ENCODE peak calls at places on chromosomes 5 and 9, in five cellular contexts. One of them, this sample, is unnamed.

GRCh38 chr9:110078626-110079025 is 129.3 kb downstream of the C9orf152 start:
- DNase-seq in AG20443: no peak
- DNase-seq in BJ: no peak
- DNase-seq in sigmoid colon: no peak
- DNase-seq in stromal cell of bone marrow: no peak
- DNase-seq in this sample: no peak

GRCh38 chr5:78243639-78244038 is 50.9 kb downstream of the AP3B1 start:
- DNase-seq in AG20443: peak
- DNase-seq in BJ: peak
- DNase-seq in sigmoid colon: no peak
- DNase-seq in stromal cell of bone marrow: peak
- DNase-seq in this sample: no peak

GRCh38 chr9:130186839-130187522 is 14.8 kb downstream of the NCS1 start:
- DNase-seq in AG20443: peak
- DNase-seq in BJ: no peak
- DNase-seq in sigmoid colon: peak
- DNase-seq in stromal cell of bone marrow: no peak
- DNase-seq in this sample: no peak

GRCh38 chr9:124257865-124258764 is at the start of gene NEK6:
- DNase-seq in AG20443: peak
- DNase-seq in BJ: no peak
- DNase-seq in sigmoid colon: peak
- DNase-seq in stromal cell of bone marrow: no peak
- DNase-seq in this sample: peak

GRCh38 chr9:130213898-130214761 is 41.9 kb downstream of the NCS1 start:
- DNase-seq in AG20443: no peak
- DNase-seq in BJ: no peak
- DNase-seq in sigmoid colon: no peak
- DNase-seq in stromal cell of bone marrow: no peak
- DNase-seq in this sample: no peak

GRCh38 chr9:22044583-22044982 is 35.5 kb upstream of the CDKN2B start:
- DNase-seq in AG20443: peak
- DNase-seq in BJ: peak
- DNase-seq in sigmoid colon: no peak
- DNase-seq in stromal cell of bone marrow: peak
- DNase-seq in this sample: no peak

GRCh38 chr5:64939772-64940510 is 171.2 kb downstream of the CWC27 start:
- DNase-seq in AG20443: peak
- DNase-seq in BJ: no peak
- DNase-seq in sigmoid colon: peak
- DNase-seq in stromal cell of bone marrow: peak
- DNase-seq in this sample: peak

GRCh38 chr9:134198771-134199170 is 34.4 kb upstream of the RNU6ATAC start:
- DNase-seq in AG20443: no peak
- DNase-seq in BJ: no peak
- DNase-seq in sigmoid colon: no peak
- DNase-seq in stromal cell of bone marrow: no peak
- DNase-seq in this sample: peak

GRCh38 chr9:93260290-93261066 is 76.5 kb downstream of the WNK2 start:
- DNase-seq in AG20443: peak
- DNase-seq in BJ: no peak
- DNase-seq in sigmoid colon: peak
- DNase-seq in stromal cell of bone marrow: no peak
- DNase-seq in this sample: peak

GRCh38 chr5:140051950-140052349 is 8.9 kb upstream of the NRG2 start:
- DNase-seq in AG20443: no peak
- DNase-seq in BJ: no peak
- DNase-seq in sigmoid colon: no peak
- DNase-seq in stromal cell of bone marrow: no peak
- DNase-seq in this sample: no peak

GRCh38 chr5:41870621-41871048 is 410 bp upstream of the OXCT1 start:
- DNase-seq in AG20443: no peak
- DNase-seq in BJ: no peak
- DNase-seq in sigmoid colon: no peak
- DNase-seq in stromal cell of bone marrow: no peak
- DNase-seq in this sample: no peak

GRCh38 chr9:98929096-98929495 is 14.6 kb upstream of the COL15A1 start:
- DNase-seq in AG20443: no peak
- DNase-seq in BJ: no peak
- DNase-seq in sigmoid colon: no peak
- DNase-seq in stromal cell of bone marrow: peak
- DNase-seq in this sample: no peak

GRCh38 chr9:127503947-127504886 is 52.9 kb downstream of the LRSAM1 start:
- DNase-seq in AG20443: peak
- DNase-seq in BJ: no peak
- DNase-seq in sigmoid colon: peak
- DNase-seq in stromal cell of bone marrow: peak
- DNase-seq in this sample: peak

GRCh38 chr5:79200573-79201183 is 35.3 kb upstream of the JMY start:
- DNase-seq in AG20443: no peak
- DNase-seq in BJ: no peak
- DNase-seq in sigmoid colon: no peak
- DNase-seq in stromal cell of bone marrow: peak
- DNase-seq in this sample: no peak

GRCh38 chr5:128470663-128471062 is 67.4 kb downstream of the FBN2 start:
- DNase-seq in AG20443: no peak
- DNase-seq in BJ: no peak
- DNase-seq in sigmoid colon: no peak
- DNase-seq in stromal cell of bone marrow: no peak
- DNase-seq in this sample: no peak

GRCh38 chr5:153352685-153353219 is 137.7 kb upstream of the GRIA1 start:
- DNase-seq in AG20443: no peak
- DNase-seq in BJ: no peak
- DNase-seq in sigmoid colon: no peak
- DNase-seq in stromal cell of bone marrow: no peak
- DNase-seq in this sample: no peak

GRCh38 chr9:129481824-129482511 is 138.9 kb downstream of the C9orf50 start:
- DNase-seq in AG20443: peak
- DNase-seq in BJ: no peak
- DNase-seq in sigmoid colon: no peak
- DNase-seq in stromal cell of bone marrow: no peak
- DNase-seq in this sample: no peak

GRCh38 chr9:37539634-37540033 is 36.5 kb downstream of the FBXO10 start:
- DNase-seq in AG20443: no peak
- DNase-seq in BJ: no peak
- DNase-seq in sigmoid colon: no peak
- DNase-seq in stromal cell of bone marrow: no peak
- DNase-seq in this sample: no peak

GRCh38 chr5:58545912-58546311 is 37.0 kb upstream of the RAB3C start:
- DNase-seq in AG20443: no peak
- DNase-seq in BJ: no peak
- DNase-seq in sigmoid colon: no peak
- DNase-seq in stromal cell of bone marrow: no peak
- DNase-seq in this sample: no peak

GRCh38 chr5:32542216-32543059 is 42.9 kb upstream of the SUB1 start:
- DNase-seq in AG20443: no peak
- DNase-seq in BJ: no peak
- DNase-seq in sigmoid colon: no peak
- DNase-seq in stromal cell of bone marrow: no peak
- DNase-seq in this sample: no peak

GRCh38 chr5:168670881-168671575 is 91.9 kb upstream of the PANK3 start:
- DNase-seq in AG20443: no peak
- DNase-seq in BJ: no peak
- DNase-seq in sigmoid colon: no peak
- DNase-seq in stromal cell of bone marrow: no peak
- DNase-seq in this sample: no peak

GRCh38 chr5:145068696-145069095 is 766.4 kb downstream of the PRELID2 start:
- DNase-seq in AG20443: no peak
- DNase-seq in BJ: no peak
- DNase-seq in sigmoid colon: no peak
- DNase-seq in stromal cell of bone marrow: no peak
- DNase-seq in this sample: no peak

GRCh38 chr9:132638240-132638639 is 31.5 kb downstream of the DDX31 start:
- DNase-seq in AG20443: no peak
- DNase-seq in BJ: no peak
- DNase-seq in sigmoid colon: no peak
- DNase-seq in stromal cell of bone marrow: peak
- DNase-seq in this sample: no peak

GRCh38 chr5:101390317-101390908 is 487.3 kb upstream of the ST8SIA4 start:
- DNase-seq in AG20443: peak
- DNase-seq in BJ: peak
- DNase-seq in sigmoid colon: no peak
- DNase-seq in stromal cell of bone marrow: peak
- DNase-seq in this sample: no peak

GRCh38 chr5:134437340-134438267 is 25.9 kb upstream of the CDKN2AIPNL start:
- DNase-seq in AG20443: no peak
- DNase-seq in BJ: no peak
- DNase-seq in sigmoid colon: no peak
- DNase-seq in stromal cell of bone marrow: no peak
- DNase-seq in this sample: peak